ENCODE peak calls at places on chromosomes 13 and 19, in eight cellular contexts. N, X, F, R, I, B, L and W are unnamed samples. For H3K4me1, the result is how much of the 10 kb centered on the place peaks cover.

GRCh38 chr13:105442941-105443340 is 1092.5 kb downstream of the EFNB2 start:
- DNase-seq in N (no peak), X (no peak), F (no peak), R (no peak), I (no peak), B (no peak), L (no peak), W (no peak)

GRCh38 chr13:35649162-35649561 is 172.7 kb upstream of the MAB21L1 start:
- DNase-seq in N (no peak), X (no peak), F (no peak), R (no peak), I (no peak), B (no peak), L (no peak), W (no peak)

GRCh38 chr13:108897955-108898354 is 268.5 kb downstream of the MYO16 start:
- DNase-seq in N (no peak), X (no peak), F (no peak), R (no peak), I (no peak), B (no peak), L (no peak), W (no peak)

GRCh38 chr13:23856008-23856750 is 33.0 kb downstream of the MIPEP start:
- DNase-seq in N (no peak), X (no peak), F (no peak), R (peak), I (no peak), B (no peak), L (no peak), W (no peak)

GRCh38 chr19:35128398-35129057 is 6.3 kb downstream of the LGI4 start:
- DNase-seq in N (no peak), X (no peak), F (no peak), R (no peak), I (no peak), B (no peak), L (no peak), W (no peak)

GRCh38 chr13:111178417-111178816 is 63.3 kb downstream of the ARHGEF7 start:
- DNase-seq in N (no peak), X (no peak), F (no peak), R (no peak), I (no peak), B (no peak), L (no peak), W (no peak)

GRCh38 chr19:4059493-4059880 is 7.2 kb downstream of the ZBTB7A start:
- DNase-seq in N (no peak), X (no peak), F (no peak), R (no peak), I (peak), B (no peak), L (peak), W (no peak)

GRCh38 chr13:22278336-22278929 is 607.6 kb downstream of the FGF9 start:
- DNase-seq in N (peak), X (peak), F (no peak), R (peak), I (peak), B (peak), L (no peak), W (peak)

GRCh38 chr19:50173144-50173543 is 10.1 kb upstream of the IZUMO2 start:
- DNase-seq in N (no peak), X (no peak), F (no peak), R (no peak), I (peak), B (no peak), L (no peak), W (no peak)

GRCh38 chr13:40648841-40649240 is 17.6 kb downstream of the FOXO1 start:
- DNase-seq in N (no peak), X (no peak), F (no peak), R (peak), I (no peak), B (no peak), L (no peak), W (no peak)
- H3K4me1 ChIP-seq in N (half or more), X (half or more), F (half or more), R (half or more), I (under half), B (half or more), L (under half), W (under half)

DNA sequence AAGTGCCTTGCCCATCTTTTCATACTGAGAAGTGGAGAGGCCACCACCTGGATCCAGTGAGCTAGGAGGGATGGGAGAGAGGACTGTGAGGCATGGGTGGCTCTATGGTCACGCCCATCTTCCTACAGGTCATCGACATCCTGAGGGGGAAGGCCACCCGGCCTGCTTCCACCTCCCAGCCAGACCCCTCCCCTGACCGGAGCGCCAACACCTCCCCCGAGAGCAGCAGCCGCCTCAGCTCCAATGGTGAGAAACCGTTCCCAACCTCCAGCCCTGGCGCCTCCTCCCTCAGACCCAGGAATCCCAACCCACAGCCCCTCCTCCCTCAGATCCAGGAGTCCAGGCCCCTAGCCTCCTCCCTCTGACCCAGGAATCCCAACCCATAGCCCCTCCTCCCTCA is 10.1 kb downstream of the BCL3 start:
- DNase-seq in N (no peak), X (no peak), F (no peak), R (peak), I (no peak), B (no peak), L (no peak), W (peak)
- H3K4me1 ChIP-seq in N (under half), X (half or more), F (under half), R (under half), I (under half), B (under half), L (under half), W (under half)

GRCh38 chr19:51821921-51822716 is 27.2 kb downstream of the FPR3 start:
- DNase-seq in N (no peak), X (no peak), F (no peak), R (no peak), I (no peak), B (no peak), L (no peak), W (no peak)

GRCh38 chr19:51815038-51815437 is 20.1 kb downstream of the FPR3 start:
- DNase-seq in N (no peak), X (no peak), F (no peak), R (no peak), I (no peak), B (no peak), L (no peak), W (no peak)

GRCh38 chr19:51821511-51821910 is 26.6 kb downstream of the FPR3 start:
- DNase-seq in N (no peak), X (no peak), F (no peak), R (no peak), I (no peak), B (no peak), L (no peak), W (no peak)

GRCh38 chr19:51824603-51825002 is 29.6 kb downstream of the FPR3 start:
- DNase-seq in N (no peak), X (no peak), F (no peak), R (no peak), I (no peak), B (no peak), L (no peak), W (no peak)

DNA sequence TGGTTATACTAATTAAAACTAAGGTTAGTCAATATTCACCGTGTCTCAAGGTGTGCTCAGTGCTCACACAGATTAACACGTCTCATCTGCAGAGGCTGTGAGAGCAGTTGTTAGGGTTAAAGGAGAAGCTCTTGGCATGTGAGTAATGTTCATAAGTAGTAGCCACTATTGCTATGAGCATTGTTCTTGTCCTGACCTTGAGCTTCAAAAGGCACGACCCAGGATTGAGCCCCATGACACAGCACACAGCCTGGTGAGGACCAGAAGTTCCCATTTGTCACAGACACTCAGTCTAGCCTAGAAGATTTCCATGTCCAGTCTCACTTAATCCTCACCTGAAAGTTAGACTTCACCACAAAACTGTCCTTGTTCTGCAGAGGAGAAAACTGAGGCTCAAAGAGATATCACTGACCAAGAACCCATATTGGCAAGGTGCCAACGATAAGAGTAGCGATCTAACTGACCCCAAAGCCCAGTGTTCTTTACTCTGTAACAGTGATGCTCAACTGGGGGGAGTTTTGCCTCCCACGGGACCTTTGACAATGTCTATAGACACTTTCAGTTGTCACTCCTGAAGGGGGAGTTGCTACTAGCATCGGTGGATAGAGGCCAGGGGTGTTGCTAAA is 26.0 kb downstream of the FPR3 start:
- DNase-seq in N (no peak), X (no peak), F (no peak), R (no peak), I (no peak), B (no peak), L (no peak), W (no peak)
- H3K4me1 ChIP-seq in N (under half), X (under half), F (under half), R (under half), I (under half), B (under half), L (under half), W (under half)

GRCh38 chr19:11420894-11421606 is 1.9 kb upstream of the RGL3 start:
- DNase-seq in N (no peak), X (peak), F (no peak), R (peak), I (peak), B (peak), L (no peak), W (no peak)
- H3K4me1 ChIP-seq in N (under half), X (half or more), F (under half), R (under half), I (under half), B (under half), L (under half), W (under half)

GRCh38 chr19:45078390-45079062 is 534 bp upstream of the GEMIN7 start:
- DNase-seq in N (no peak), X (no peak), F (no peak), R (no peak), I (no peak), B (no peak), L (no peak), W (no peak)

GRCh38 chr19:45079063-45079910 is at the start of gene GEMIN7:
- DNase-seq in N (peak), X (peak), F (peak), R (peak), I (peak), B (peak), L (peak), W (peak)

GRCh38 chr19:45076029-45076850 is at the start of gene ZNF296:
- DNase-seq in N (peak), X (peak), F (peak), R (peak), I (peak), B (peak), L (peak), W (no peak)

GRCh38 chr19:45075215-45076028 is 856 bp downstream of the ZNF296 start:
- DNase-seq in N (peak), X (peak), F (peak), R (peak), I (peak), B (no peak), L (peak), W (no peak)

DNA sequence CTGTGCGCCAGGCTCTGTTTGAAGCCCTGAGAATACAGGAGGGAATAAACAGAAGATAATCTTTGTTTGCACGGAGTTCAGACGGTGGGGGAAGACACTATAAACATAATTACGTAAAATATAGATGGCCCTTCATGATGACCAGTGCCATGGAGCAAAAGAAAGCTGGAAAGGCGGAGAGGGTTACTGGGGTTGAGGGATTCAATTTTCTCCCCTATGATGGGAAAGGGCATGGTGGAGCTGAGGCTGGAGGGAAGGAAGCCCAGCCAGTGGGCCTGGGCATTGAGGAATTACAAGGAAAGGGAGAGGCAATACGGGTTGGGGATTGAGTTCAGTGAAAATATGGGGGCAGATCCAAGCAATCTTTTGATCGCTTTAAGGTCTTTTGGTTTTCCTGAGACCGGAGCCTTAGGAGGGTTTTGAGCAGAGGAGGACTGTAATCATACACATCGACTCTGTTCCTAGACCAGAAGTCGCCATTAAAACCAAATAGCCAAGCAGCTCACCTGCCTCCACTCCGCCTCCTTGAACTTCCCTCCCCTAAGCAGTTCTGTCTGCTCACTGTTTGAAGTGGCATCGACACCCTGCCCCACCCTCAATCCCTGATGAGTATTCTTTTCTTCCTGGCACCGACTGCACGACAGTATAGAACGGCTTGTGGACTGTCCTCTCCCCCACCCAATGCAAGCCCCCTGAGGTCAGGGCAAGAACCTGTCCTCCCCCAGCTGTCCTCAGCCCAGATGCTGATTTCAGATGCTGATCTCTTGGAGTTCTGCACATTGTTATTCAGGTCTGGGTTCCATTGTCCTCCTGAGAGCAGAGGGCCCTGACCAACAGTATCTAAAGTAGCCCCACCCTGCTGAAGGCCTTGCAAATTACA is 813 bp upstream of the ZNF296 start:
- DNase-seq in N (no peak), X (no peak), F (no peak), R (peak), I (peak), B (no peak), L (no peak), W (no peak)
- H3K4me1 ChIP-seq in N (under half), X (under half), F (under half), R (half or more), I (under half), B (under half), L (under half), W (under half)